ENCODE peak calls at places on chromosomes 5 and 9, in four cellular contexts. One of them, this sample, is unnamed.

GRCh38 chr5:123204224-123204623 is 115.2 kb downstream of the PRDM6 start:
- DNase-seq in activated CD8-positive, alpha-beta memory T cell treated with anti-CD3 and anti-CD28 coated beads, Interleukin-2, amount 50 U/mL, for 4 hours: no peak
- DNase-seq in CD8-positive, alpha-beta memory T cell: no peak
- DNase-seq in H9: no peak
- DNase-seq in this sample: no peak

GRCh38 chr5:14773588-14773987 is 98.0 kb downstream of the ANKH start:
- DNase-seq in activated CD8-positive, alpha-beta memory T cell treated with anti-CD3 and anti-CD28 coated beads, Interleukin-2, amount 50 U/mL, for 4 hours: no peak
- DNase-seq in CD8-positive, alpha-beta memory T cell: no peak
- DNase-seq in H9: no peak
- DNase-seq in this sample: no peak

GRCh38 chr9:15389173-15389572 is 33.5 kb upstream of the SNAPC3 start:
- DNase-seq in activated CD8-positive, alpha-beta memory T cell treated with anti-CD3 and anti-CD28 coated beads, Interleukin-2, amount 50 U/mL, for 4 hours: no peak
- DNase-seq in CD8-positive, alpha-beta memory T cell: no peak
- DNase-seq in H9: no peak
- DNase-seq in this sample: no peak

GRCh38 chr9:131968632-131969031 is 111.0 kb downstream of the MED27 start:
- DNase-seq in activated CD8-positive, alpha-beta memory T cell treated with anti-CD3 and anti-CD28 coated beads, Interleukin-2, amount 50 U/mL, for 4 hours: no peak
- DNase-seq in CD8-positive, alpha-beta memory T cell: no peak
- DNase-seq in H9: no peak
- DNase-seq in this sample: no peak

GRCh38 chr9:129733632-129733953 is 19.2 kb downstream of the PTGES start:
- DNase-seq in activated CD8-positive, alpha-beta memory T cell treated with anti-CD3 and anti-CD28 coated beads, Interleukin-2, amount 50 U/mL, for 4 hours: no peak
- DNase-seq in CD8-positive, alpha-beta memory T cell: no peak
- DNase-seq in H9: no peak
- DNase-seq in this sample: no peak

GRCh38 chr5:153480401-153480800 is 10.1 kb upstream of the GRIA1 start:
- DNase-seq in activated CD8-positive, alpha-beta memory T cell treated with anti-CD3 and anti-CD28 coated beads, Interleukin-2, amount 50 U/mL, for 4 hours: no peak
- DNase-seq in CD8-positive, alpha-beta memory T cell: no peak
- DNase-seq in H9: no peak
- DNase-seq in this sample: no peak

GRCh38 chr9:127896395-127897193 is 2.8 kb downstream of the ST6GALNAC6 start:
- DNase-seq in activated CD8-positive, alpha-beta memory T cell treated with anti-CD3 and anti-CD28 coated beads, Interleukin-2, amount 50 U/mL, for 4 hours: no peak
- DNase-seq in CD8-positive, alpha-beta memory T cell: no peak
- DNase-seq in H9: no peak
- DNase-seq in this sample: no peak

GRCh38 chr5:81450940-81451339 is 57.0 kb upstream of the ACOT12 start:
- DNase-seq in activated CD8-positive, alpha-beta memory T cell treated with anti-CD3 and anti-CD28 coated beads, Interleukin-2, amount 50 U/mL, for 4 hours: no peak
- DNase-seq in CD8-positive, alpha-beta memory T cell: no peak
- DNase-seq in H9: no peak
- DNase-seq in this sample: no peak

GRCh38 chr9:15505927-15506326 is 4.8 kb downstream of the PSIP1 start:
- DNase-seq in activated CD8-positive, alpha-beta memory T cell treated with anti-CD3 and anti-CD28 coated beads, Interleukin-2, amount 50 U/mL, for 4 hours: no peak
- DNase-seq in CD8-positive, alpha-beta memory T cell: no peak
- DNase-seq in H9: no peak
- DNase-seq in this sample: no peak

GRCh38 chr5:139407517-139407916 is 3.6 kb upstream of the SPATA24 start:
- DNase-seq in activated CD8-positive, alpha-beta memory T cell treated with anti-CD3 and anti-CD28 coated beads, Interleukin-2, amount 50 U/mL, for 4 hours: no peak
- DNase-seq in CD8-positive, alpha-beta memory T cell: no peak
- DNase-seq in H9: no peak
- DNase-seq in this sample: no peak

GRCh38 chr9:86648828-86649170 is 294.6 kb upstream of the TUT7 start:
- DNase-seq in activated CD8-positive, alpha-beta memory T cell treated with anti-CD3 and anti-CD28 coated beads, Interleukin-2, amount 50 U/mL, for 4 hours: no peak
- DNase-seq in CD8-positive, alpha-beta memory T cell: no peak
- DNase-seq in H9: no peak
- DNase-seq in this sample: no peak

GRCh38 chr5:148499461-148499860 is 115.7 kb downstream of the FBXO38 start:
- DNase-seq in activated CD8-positive, alpha-beta memory T cell treated with anti-CD3 and anti-CD28 coated beads, Interleukin-2, amount 50 U/mL, for 4 hours: no peak
- DNase-seq in CD8-positive, alpha-beta memory T cell: no peak
- DNase-seq in H9: no peak
- DNase-seq in this sample: no peak

GRCh38 chr9:18330736-18331335 is 143.1 kb upstream of the ADAMTSL1 start:
- DNase-seq in activated CD8-positive, alpha-beta memory T cell treated with anti-CD3 and anti-CD28 coated beads, Interleukin-2, amount 50 U/mL, for 4 hours: no peak
- DNase-seq in CD8-positive, alpha-beta memory T cell: no peak
- DNase-seq in H9: no peak
- DNase-seq in this sample: no peak

GRCh38 chr5:177093082-177093712 is 6.5 kb downstream of the FGFR4 start:
- DNase-seq in activated CD8-positive, alpha-beta memory T cell treated with anti-CD3 and anti-CD28 coated beads, Interleukin-2, amount 50 U/mL, for 4 hours: no peak
- DNase-seq in CD8-positive, alpha-beta memory T cell: no peak
- DNase-seq in H9: no peak
- DNase-seq in this sample: no peak

GRCh38 chr5:159552751-159553150 is 222.5 kb upstream of the IL12B start:
- DNase-seq in activated CD8-positive, alpha-beta memory T cell treated with anti-CD3 and anti-CD28 coated beads, Interleukin-2, amount 50 U/mL, for 4 hours: no peak
- DNase-seq in CD8-positive, alpha-beta memory T cell: no peak
- DNase-seq in H9: no peak
- DNase-seq in this sample: no peak

GRCh38 chr9:109418827-109419226 is 79.3 kb downstream of the PTPN3 start:
- DNase-seq in activated CD8-positive, alpha-beta memory T cell treated with anti-CD3 and anti-CD28 coated beads, Interleukin-2, amount 50 U/mL, for 4 hours: no peak
- DNase-seq in CD8-positive, alpha-beta memory T cell: no peak
- DNase-seq in H9: no peak
- DNase-seq in this sample: no peak

GRCh38 chr5:55250064-55250463 is 16.7 kb upstream of the CCNO start:
- DNase-seq in activated CD8-positive, alpha-beta memory T cell treated with anti-CD3 and anti-CD28 coated beads, Interleukin-2, amount 50 U/mL, for 4 hours: no peak
- DNase-seq in CD8-positive, alpha-beta memory T cell: no peak
- DNase-seq in H9: no peak
- DNase-seq in this sample: no peak

GRCh38 chr9:93952119-93952783 is 2.9 kb downstream of the BARX1 start:
- DNase-seq in activated CD8-positive, alpha-beta memory T cell treated with anti-CD3 and anti-CD28 coated beads, Interleukin-2, amount 50 U/mL, for 4 hours: no peak
- DNase-seq in CD8-positive, alpha-beta memory T cell: no peak
- DNase-seq in H9: no peak
- DNase-seq in this sample: no peak

GRCh38 chr5:58844395-58844794 is 261.5 kb downstream of the RAB3C start:
- DNase-seq in activated CD8-positive, alpha-beta memory T cell treated with anti-CD3 and anti-CD28 coated beads, Interleukin-2, amount 50 U/mL, for 4 hours: no peak
- DNase-seq in CD8-positive, alpha-beta memory T cell: no peak
- DNase-seq in H9: no peak
- DNase-seq in this sample: no peak

GRCh38 chr5:98614341-98614740 is 159.1 kb upstream of the RGMB start:
- DNase-seq in activated CD8-positive, alpha-beta memory T cell treated with anti-CD3 and anti-CD28 coated beads, Interleukin-2, amount 50 U/mL, for 4 hours: no peak
- DNase-seq in CD8-positive, alpha-beta memory T cell: no peak
- DNase-seq in H9: no peak
- DNase-seq in this sample: no peak

GRCh38 chr5:172010278-172010677 is 3.8 kb upstream of the FBXW11 start:
- DNase-seq in activated CD8-positive, alpha-beta memory T cell treated with anti-CD3 and anti-CD28 coated beads, Interleukin-2, amount 50 U/mL, for 4 hours: no peak
- DNase-seq in CD8-positive, alpha-beta memory T cell: no peak
- DNase-seq in H9: no peak
- DNase-seq in this sample: no peak

GRCh38 chr9:131056781-131057506 is 39.4 kb upstream of the AIF1L start:
- DNase-seq in activated CD8-positive, alpha-beta memory T cell treated with anti-CD3 and anti-CD28 coated beads, Interleukin-2, amount 50 U/mL, for 4 hours: no peak
- DNase-seq in CD8-positive, alpha-beta memory T cell: no peak
- DNase-seq in H9: no peak
- DNase-seq in this sample: no peak

GRCh38 chr5:135242021-135242480 is 157.0 kb downstream of the MACROH2A1 start:
- DNase-seq in activated CD8-positive, alpha-beta memory T cell treated with anti-CD3 and anti-CD28 coated beads, Interleukin-2, amount 50 U/mL, for 4 hours: no peak
- DNase-seq in CD8-positive, alpha-beta memory T cell: no peak
- DNase-seq in H9: peak
- DNase-seq in this sample: no peak

GRCh38 chr9:81671880-81672280 is 17.5 kb downstream of the TLE1 start:
- DNase-seq in activated CD8-positive, alpha-beta memory T cell treated with anti-CD3 and anti-CD28 coated beads, Interleukin-2, amount 50 U/mL, for 4 hours: no peak
- DNase-seq in CD8-positive, alpha-beta memory T cell: no peak
- DNase-seq in H9: no peak
- DNase-seq in this sample: no peak

GRCh38 chr9:107216331-107216730 is 66.7 kb upstream of the RAD23B start:
- DNase-seq in activated CD8-positive, alpha-beta memory T cell treated with anti-CD3 and anti-CD28 coated beads, Interleukin-2, amount 50 U/mL, for 4 hours: no peak
- DNase-seq in CD8-positive, alpha-beta memory T cell: no peak
- DNase-seq in H9: no peak
- DNase-seq in this sample: no peak

GRCh38 chr5:74863726-74864125 is 2.5 kb downstream of the FAM169A start:
- DNase-seq in activated CD8-positive, alpha-beta memory T cell treated with anti-CD3 and anti-CD28 coated beads, Interleukin-2, amount 50 U/mL, for 4 hours: no peak
- DNase-seq in CD8-positive, alpha-beta memory T cell: no peak
- DNase-seq in H9: no peak
- DNase-seq in this sample: no peak

GRCh38 chr9:130549093-130549735 is 30.2 kb upstream of the FUBP3 start:
- DNase-seq in activated CD8-positive, alpha-beta memory T cell treated with anti-CD3 and anti-CD28 coated beads, Interleukin-2, amount 50 U/mL, for 4 hours: no peak
- DNase-seq in CD8-positive, alpha-beta memory T cell: no peak
- DNase-seq in H9: no peak
- DNase-seq in this sample: no peak

GRCh38 chr5:143156556-143156955 is 246.9 kb downstream of the NR3C1 start:
- DNase-seq in activated CD8-positive, alpha-beta memory T cell treated with anti-CD3 and anti-CD28 coated beads, Interleukin-2, amount 50 U/mL, for 4 hours: no peak
- DNase-seq in CD8-positive, alpha-beta memory T cell: no peak
- DNase-seq in H9: no peak
- DNase-seq in this sample: no peak

GRCh38 chr5:173916233-173916632 is 28.1 kb downstream of the CPEB4 start:
- DNase-seq in activated CD8-positive, alpha-beta memory T cell treated with anti-CD3 and anti-CD28 coated beads, Interleukin-2, amount 50 U/mL, for 4 hours: no peak
- DNase-seq in CD8-positive, alpha-beta memory T cell: no peak
- DNase-seq in H9: no peak
- DNase-seq in this sample: no peak

GRCh38 chr5:71475788-71476384 is 20.4 kb downstream of the BDP1 start:
- DNase-seq in activated CD8-positive, alpha-beta memory T cell treated with anti-CD3 and anti-CD28 coated beads, Interleukin-2, amount 50 U/mL, for 4 hours: no peak
- DNase-seq in CD8-positive, alpha-beta memory T cell: no peak
- DNase-seq in H9: no peak
- DNase-seq in this sample: no peak

GRCh38 chr9:69391487-69391886 is 66.5 kb downstream of the ENTREP1 start:
- DNase-seq in activated CD8-positive, alpha-beta memory T cell treated with anti-CD3 and anti-CD28 coated beads, Interleukin-2, amount 50 U/mL, for 4 hours: no peak
- DNase-seq in CD8-positive, alpha-beta memory T cell: no peak
- DNase-seq in H9: no peak
- DNase-seq in this sample: no peak

GRCh38 chr5:1319436-1320343 is 24.8 kb upstream of the TERT start:
- DNase-seq in activated CD8-positive, alpha-beta memory T cell treated with anti-CD3 and anti-CD28 coated beads, Interleukin-2, amount 50 U/mL, for 4 hours: peak
- DNase-seq in CD8-positive, alpha-beta memory T cell: no peak
- DNase-seq in H9: peak
- DNase-seq in this sample: no peak

GRCh38 chr9:98302938-98303337 is 47.5 kb upstream of the TBC1D2 start:
- DNase-seq in activated CD8-positive, alpha-beta memory T cell treated with anti-CD3 and anti-CD28 coated beads, Interleukin-2, amount 50 U/mL, for 4 hours: no peak
- DNase-seq in CD8-positive, alpha-beta memory T cell: no peak
- DNase-seq in H9: no peak
- DNase-seq in this sample: no peak

This sample was measured in activated naive CD4-positive, alpha-beta T cell treated with anti-CD3 and anti-CD28 coated beads, Interleukin-2, amount 50 U/mL, for 16 hours.